ENCODE peak calls at places on chromosomes 7 and 10, in nine cellular contexts. U, L, Y, H, S, D, R, W and M are unnamed samples.

GRCh38 chr7:116425647-116426209 is 73.8 kb upstream of the CAV2 start:
- DNase-seq in U (no peak), L (no peak), Y (no peak), H (no peak), S (no peak), D (no peak), R (no peak), W (peak; percentile 44), M (no peak)

GRCh38 chr7:12967322-12967721 is 279.9 kb downstream of the ARL4A start:
- DNase-seq in U (no peak), L (no peak), Y (no peak), H (no peak), S (no peak), D (no peak), R (no peak), W (no peak), M (peak; percentile 87)

GRCh38 chr10:119098576-119098975 is 5.3 kb upstream of the DENND10 start:
- DNase-seq in U (no peak), L (no peak), Y (no peak), H (no peak), S (no peak), D (no peak), R (no peak), W (no peak), M (no peak)

GRCh38 chr7:69510114-69510513 is 88.2 kb upstream of the AUTS2 start:
- DNase-seq in U (no peak), L (no peak), Y (no peak), H (no peak), S (no peak), D (no peak), R (no peak), W (no peak), M (no peak)

GRCh38 chr10:49387029-49387428 is 8.9 kb downstream of the DRGX start:
- DNase-seq in U (no peak), L (no peak), Y (no peak), H (no peak), S (no peak), D (no peak), R (no peak), W (no peak), M (no peak)

GRCh38 chr7:23226841-23227450 is 19.6 kb upstream of the GPNMB start:
- DNase-seq in U (no peak), L (no peak), Y (no peak), H (no peak), S (no peak), D (no peak), R (no peak), W (no peak), M (no peak)

GRCh38 chr7:130221341-130221740 is 13.7 kb downstream of the SSMEM1 start:
- DNase-seq in U (no peak), L (no peak), Y (no peak), H (no peak), S (no peak), D (no peak), R (no peak), W (no peak), M (no peak)

GRCh38 chr10:88337134-88337533 is 246.0 kb downstream of the RNLS start:
- DNase-seq in U (no peak), L (no peak), Y (no peak), H (no peak), S (no peak), D (no peak), R (no peak), W (no peak), M (no peak)

GRCh38 chr7:42843209-42843800 is 68.6 kb downstream of the C7orf25 start:
- DNase-seq in U (peak; percentile 74), L (peak; percentile 42), Y (no peak), H (no peak), S (no peak), D (peak; percentile 75), R (no peak), W (peak; percentile 53), M (peak; percentile 76)

GRCh38 chr7:63521-64021 is 128.8 kb upstream of the FAM20C start:
- DNase-seq in U (no peak), L (peak; percentile 39), Y (peak; percentile 46), H (no peak), S (peak; percentile 66), D (no peak), R (peak; percentile 65), W (no peak), M (no peak)

GRCh38 chr7:44767912-44768662 is 19.4 kb downstream of the ZMIZ2 start:
- DNase-seq in U (no peak), L (peak; percentile 82), Y (peak; percentile 75), H (no peak), S (no peak), D (no peak), R (no peak), W (no peak), M (no peak)

GRCh38 chr10:79299397-79300370 is 47.6 kb upstream of the PPIF start:
- DNase-seq in U (no peak), L (no peak), Y (no peak), H (no peak), S (peak; percentile 69), D (no peak), R (no peak), W (no peak), M (no peak)

GRCh38 chr7:47690902-47691558 is 109.1 kb upstream of the TNS3 start:
- DNase-seq in U (no peak), L (no peak), Y (peak; percentile 18), H (no peak), S (no peak), D (no peak), R (no peak), W (peak; percentile 84), M (no peak)

GRCh38 chr7:117689421-117689820 is 183.8 kb downstream of the CTTNBP2 start:
- DNase-seq in U (no peak), L (no peak), Y (no peak), H (no peak), S (no peak), D (no peak), R (no peak), W (no peak), M (no peak)

GRCh38 chr7:122762071-122762470 is 59.3 kb upstream of the RNF148 start:
- DNase-seq in U (no peak), L (no peak), Y (no peak), H (no peak), S (no peak), D (no peak), R (no peak), W (no peak), M (no peak)

GRCh38 chr7:89238156-89238555 is 442.6 kb upstream of the TEX47 start:
- DNase-seq in U (no peak), L (no peak), Y (no peak), H (no peak), S (no peak), D (no peak), R (no peak), W (no peak), M (no peak)

GRCh38 chr7:153503093-153503492 is 549.1 kb upstream of the DPP6 start:
- DNase-seq in U (no peak), L (no peak), Y (no peak), H (no peak), S (no peak), D (no peak), R (no peak), W (no peak), M (no peak)

GRCh38 chr7:153507885-153508284 is 544.3 kb upstream of the DPP6 start:
- DNase-seq in U (no peak), L (no peak), Y (no peak), H (no peak), S (no peak), D (no peak), R (no peak), W (no peak), M (no peak)

GRCh38 chr7:153509763-153510162 is 542.4 kb upstream of the DPP6 start:
- DNase-seq in U (no peak), L (no peak), Y (no peak), H (no peak), S (no peak), D (no peak), R (no peak), W (no peak), M (no peak)

DNA sequence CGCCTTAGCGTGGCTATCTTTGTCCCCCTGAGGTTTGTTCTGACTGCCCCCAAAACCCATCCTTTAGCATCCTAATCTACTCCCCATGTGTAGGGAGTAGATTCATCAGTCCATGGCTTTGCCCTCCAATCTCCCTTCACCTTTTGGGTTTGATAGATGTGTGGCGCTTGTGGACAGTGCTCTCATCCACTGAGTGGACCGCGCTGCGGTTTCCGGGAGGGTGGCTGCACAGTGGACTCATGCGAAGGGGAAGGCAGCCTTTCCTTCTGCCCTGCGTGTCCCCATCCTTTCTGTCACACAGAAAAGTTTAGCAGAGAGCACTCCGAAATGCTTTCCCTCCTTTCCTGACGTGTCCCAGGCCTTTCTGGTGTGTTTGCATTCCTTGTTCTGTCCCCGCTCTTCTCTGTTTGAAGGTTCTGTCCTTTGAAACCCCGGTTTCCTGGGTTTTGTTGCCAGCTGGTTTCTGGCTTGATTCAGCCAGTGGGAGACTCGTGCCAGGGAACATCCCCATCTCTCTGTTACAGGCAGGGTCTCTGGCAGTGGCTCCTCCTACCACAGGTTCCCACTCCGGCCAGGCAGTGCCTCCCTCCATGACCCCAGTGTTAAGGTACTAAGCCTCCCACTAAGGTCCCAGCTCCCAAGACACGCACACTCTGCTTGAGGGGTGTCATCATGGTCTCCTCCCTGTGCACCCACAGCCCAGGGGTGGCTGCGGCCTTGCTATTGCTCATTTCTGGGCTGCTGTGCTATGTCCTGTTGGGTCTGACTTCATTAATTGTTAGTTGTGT is 547.7 kb upstream of the DPP6 start:
- DNase-seq in U (no peak), L (no peak), Y (no peak), H (no peak), S (no peak), D (no peak), R (no peak), W (no peak), M (no peak)
- H3K9me3 ChIP-seq in U (no peaks in the 10 kb centered on the region), L (peaks cover 6% of the 10 kb centered on the region), Y (peaks cover 5% of the 10 kb centered on the region), H (no peaks in the 10 kb centered on the region), S (peaks cover 1% of the 10 kb centered on the region), D (peaks cover 13% of the 10 kb centered on the region), R (no peaks in the 10 kb centered on the region), W (peaks cover 2% of the 10 kb centered on the region), M (no peaks in the 10 kb centered on the region)

GRCh38 chr7:29885626-29886025 is 79.3 kb downstream of the WIPF3 start:
- DNase-seq in U (no peak), L (no peak), Y (no peak), H (no peak), S (no peak), D (no peak), R (no peak), W (no peak), M (no peak)
- H3K9me3 ChIP-seq in U (no peaks in the 10 kb centered on the region), L (no peaks in the 10 kb centered on the region), Y (no peaks in the 10 kb centered on the region), H (no peaks in the 10 kb centered on the region), S (no peaks in the 10 kb centered on the region), D (no peaks in the 10 kb centered on the region), R (no peaks in the 10 kb centered on the region), W (no peaks in the 10 kb centered on the region), M (no peaks in the 10 kb centered on the region)

GRCh38 chr7:56537477-56537876 is 421.3 kb upstream of the NUPR2 start:
- DNase-seq in U (no peak), L (no peak), Y (no peak), H (no peak), S (no peak), D (no peak), R (no peak), W (no peak), M (no peak)
- H3K9me3 ChIP-seq in U (no peaks in the 10 kb centered on the region), L (no peaks in the 10 kb centered on the region), Y (peaks cover 29% of the 10 kb centered on the region), H (peaks cover 54% of the 10 kb centered on the region), S (no peaks in the 10 kb centered on the region), D (peaks cover 85% of the 10 kb centered on the region), R (peaks cover 2% of the 10 kb centered on the region), W (peaks cover 2% of the 10 kb centered on the region), M (peaks cover 5% of the 10 kb centered on the region)

DNA sequence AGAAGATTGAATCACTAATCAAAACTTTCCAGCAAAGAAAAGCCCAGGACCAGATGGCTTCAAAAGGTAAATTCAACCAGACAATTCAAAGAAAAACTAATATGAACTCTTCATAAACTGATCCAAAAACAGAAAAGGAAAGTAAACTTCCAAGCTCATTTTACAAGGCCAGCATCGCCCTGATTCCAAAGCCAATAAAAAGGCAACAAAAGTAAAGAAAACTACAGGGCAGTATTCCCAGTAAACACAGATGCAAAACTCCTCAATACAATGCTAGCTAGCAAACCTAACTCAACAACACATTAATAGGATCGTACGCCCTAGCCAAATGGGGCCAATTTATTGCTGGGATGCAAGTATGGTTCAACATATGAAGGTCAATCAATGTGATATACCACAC is 53.1 kb downstream of the RNF32 start:
- DNase-seq in U (no peak), L (no peak), Y (no peak), H (no peak), S (no peak), D (no peak), R (no peak), W (no peak), M (no peak)
- H3K9me3 ChIP-seq in U (no peaks in the 10 kb centered on the region), L (no peaks in the 10 kb centered on the region), Y (peaks cover 16% of the 10 kb centered on the region), H (peaks cover 24% of the 10 kb centered on the region), S (peaks cover 4% of the 10 kb centered on the region), D (peaks cover 8% of the 10 kb centered on the region), R (no peaks in the 10 kb centered on the region), W (no peaks in the 10 kb centered on the region), M (peaks cover 6% of the 10 kb centered on the region)